ENCODE peak calls at places on chromosomes 1 and 21, in six cellular contexts. Q is PC-9, B is mammary epithelial cell, T is tibial artery, O is SK-N-MC, N is esophagus squamous epithelium. V is an unnamed sample.

GRCh38 chr1:85268801-85269585 is 7.4 kb downstream of the BCL10 start:
- DNase-seq in Q (no peak), B (no peak), T (no peak), O (no peak), N (no peak), V (no peak)

GRCh38 chr1:11116318-11116717 is 16.6 kb upstream of the EXOSC10 start:
- DNase-seq in Q (no peak), B (no peak), T (no peak), O (no peak), N (no peak), V (no peak)

GRCh38 chr21:28791595-28792282 is 200.9 kb downstream of the LTN1 start:
- DNase-seq in Q (no peak), B (no peak), T (no peak), O (no peak), N (no peak), V (no peak)

GRCh38 chr1:234743866-234744581 is 134.0 kb upstream of the IRF2BP2 start:
- DNase-seq in Q (peak), B (no peak), T (no peak), O (no peak), N (no peak), V (peak)

GRCh38 chr1:61076728-61077675 is 5.4 kb upstream of the NFIA start:
- DNase-seq in Q (peak), B (peak), T (peak), O (no peak), N (peak), V (peak)

GRCh38 chr1:245825128-245825901 is 670.5 kb downstream of the KIF26B start:
- DNase-seq in Q (no peak), B (no peak), T (no peak), O (no peak), N (no peak), V (peak)

GRCh38 chr1:202593845-202594244 is 116.4 kb downstream of the SYT2 start:
- DNase-seq in Q (no peak), B (peak), T (no peak), O (no peak), N (no peak), V (no peak)

GRCh38 chr1:163307479-163308171 is 14.1 kb upstream of the NUF2 start:
- DNase-seq in Q (no peak), B (peak), T (no peak), O (no peak), N (no peak), V (no peak)

GRCh38 chr21:23162213-23162946 is 2164.2 kb downstream of the NCAM2 start:
- DNase-seq in Q (no peak), B (no peak), T (no peak), O (no peak), N (no peak), V (peak)

GRCh38 chr1:235741294-235741693 is 91.7 kb upstream of the GNG4 start:
- DNase-seq in Q (no peak), B (no peak), T (no peak), O (no peak), N (no peak), V (peak)

GRCh38 chr1:39898648-39899603 is 2.8 kb downstream of the MYCL start:
- DNase-seq in Q (peak), B (no peak), T (no peak), O (no peak), N (no peak), V (peak)

GRCh38 chr1:210328032-210328745 is 513 bp upstream of the HHAT start:
- DNase-seq in Q (no peak), B (no peak), T (no peak), O (no peak), N (no peak), V (no peak)

GRCh38 chr21:42193721-42194120 is 25.2 kb upstream of the ABCG1 start:
- DNase-seq in Q (no peak), B (peak), T (no peak), O (no peak), N (no peak), V (no peak)

GRCh38 chr1:151266315-151266714 is 11.8 kb downstream of the PSMD4 start:
- DNase-seq in Q (no peak), B (no peak), T (no peak), O (no peak), N (no peak), V (no peak)

GRCh38 chr1:1137256-1138045 is 21.6 kb upstream of the C1orf159 start:
- DNase-seq in Q (no peak), B (no peak), T (no peak), O (no peak), N (no peak), V (no peak)

GRCh38 chr1:152112101-152112884 is 3.0 kb downstream of the TCHH start:
- DNase-seq in Q (no peak), B (peak), T (no peak), O (no peak), N (no peak), V (no peak)

GRCh38 chr21:16070207-16070651 is 340.4 kb downstream of the USP25 start:
- DNase-seq in Q (no peak), B (no peak), T (no peak), O (no peak), N (no peak), V (no peak)

GRCh38 chr1:27971674-27972073 is 11.9 kb downstream of the XKR8 start:
- DNase-seq in Q (no peak), B (no peak), T (no peak), O (no peak), N (no peak), V (no peak)

GRCh38 chr21:44916965-44917364 is 3.7 kb downstream of the ITGB2 start:
- DNase-seq in Q (peak), B (peak), T (no peak), O (no peak), N (no peak), V (no peak)

GRCh38 chr1:184222561-184223157 is 164.2 kb upstream of the C1orf21 start:
- DNase-seq in Q (peak), B (peak), T (peak), O (no peak), N (no peak), V (peak)

GRCh38 chr1:59186656-59187055 is 110.2 kb upstream of the FGGY start:
- DNase-seq in Q (no peak), B (no peak), T (peak), O (no peak), N (no peak), V (peak)

GRCh38 chr1:26862781-26863676 is at the start of gene SFN:
- DNase-seq in Q (peak), B (peak), T (no peak), O (no peak), N (no peak), V (peak)

GRCh38 chr1:170623171-170623570 is 40.8 kb upstream of the PRRX1 start:
- DNase-seq in Q (peak), B (peak), T (no peak), O (no peak), N (no peak), V (no peak)

GRCh38 chr1:8510041-8510823 is 192.3 kb downstream of the SLC45A1 start:
- DNase-seq in Q (no peak), B (peak), T (peak), O (no peak), N (no peak), V (peak)

GRCh38 chr1:211259596-211260126 is 495 bp downstream of the RCOR3 start:
- DNase-seq in Q (no peak), B (no peak), T (peak), O (no peak), N (peak), V (peak)

GRCh38 chr21:43281661-43282357 is 113.0 kb downstream of the CRYAA start:
- DNase-seq in Q (no peak), B (no peak), T (no peak), O (no peak), N (no peak), V (no peak)

GRCh38 chr1:22529901-22530621 is 33.2 kb upstream of the EPHA8 start:
- DNase-seq in Q (no peak), B (no peak), T (peak), O (no peak), N (no peak), V (no peak)

GRCh38 chr1:116325922-116326321 is 47.1 kb upstream of the ATP1A1 start:
- DNase-seq in Q (no peak), B (no peak), T (no peak), O (no peak), N (no peak), V (no peak)

GRCh38 chr1:48470506-48470905 is 1.5 kb downstream of the SPATA6 start:
- DNase-seq in Q (no peak), B (peak), T (peak), O (no peak), N (no peak), V (no peak)
- H3K4me3 ChIP-seq in Q (no peak), B (no peak), T (peak), O (peak), N (peak), V (no peak)

DNA sequence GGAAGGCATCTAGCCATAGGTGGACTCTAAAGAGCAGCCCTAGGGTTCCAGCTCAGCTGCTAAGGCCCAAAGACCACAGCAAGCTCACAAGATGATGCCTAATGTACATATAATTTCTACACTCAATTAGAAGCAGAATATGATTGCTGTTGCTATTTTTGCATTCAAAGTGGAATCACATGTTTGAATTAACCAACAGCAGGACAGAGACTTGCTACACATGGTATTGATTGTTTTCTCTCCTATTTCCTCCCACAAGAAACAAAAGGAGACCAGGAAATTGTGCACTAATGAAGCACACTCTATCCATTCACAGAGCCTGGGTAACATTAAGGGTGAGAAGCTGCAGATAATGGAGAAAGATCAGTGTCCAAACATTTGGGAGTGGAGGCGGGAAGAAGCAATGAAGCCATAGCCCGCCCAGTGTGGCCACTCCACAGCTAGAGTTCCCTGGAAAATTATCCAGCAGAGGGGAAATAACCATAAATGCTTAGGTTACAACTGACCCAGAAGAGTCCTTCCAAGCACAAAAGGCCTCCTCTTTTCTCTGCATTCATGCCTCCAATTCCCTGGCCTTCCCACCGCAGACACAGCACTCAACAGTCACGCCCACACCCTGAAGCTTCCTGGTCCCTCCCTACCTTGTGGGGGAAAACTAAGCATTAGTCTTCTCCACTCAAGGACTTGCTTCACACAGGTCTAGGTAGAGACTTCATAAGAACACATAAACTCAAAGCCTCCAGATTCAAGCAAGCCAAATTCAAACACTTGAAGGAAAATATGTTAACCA is 7.5 kb downstream of the CNN3 start:
- DNase-seq in Q (no peak), B (peak), T (no peak), O (no peak), N (no peak), V (no peak)
- H3K4me3 ChIP-seq in Q (no peak), B (no peak), T (peak), O (no peak), N (no peak), V (no peak)

DNA sequence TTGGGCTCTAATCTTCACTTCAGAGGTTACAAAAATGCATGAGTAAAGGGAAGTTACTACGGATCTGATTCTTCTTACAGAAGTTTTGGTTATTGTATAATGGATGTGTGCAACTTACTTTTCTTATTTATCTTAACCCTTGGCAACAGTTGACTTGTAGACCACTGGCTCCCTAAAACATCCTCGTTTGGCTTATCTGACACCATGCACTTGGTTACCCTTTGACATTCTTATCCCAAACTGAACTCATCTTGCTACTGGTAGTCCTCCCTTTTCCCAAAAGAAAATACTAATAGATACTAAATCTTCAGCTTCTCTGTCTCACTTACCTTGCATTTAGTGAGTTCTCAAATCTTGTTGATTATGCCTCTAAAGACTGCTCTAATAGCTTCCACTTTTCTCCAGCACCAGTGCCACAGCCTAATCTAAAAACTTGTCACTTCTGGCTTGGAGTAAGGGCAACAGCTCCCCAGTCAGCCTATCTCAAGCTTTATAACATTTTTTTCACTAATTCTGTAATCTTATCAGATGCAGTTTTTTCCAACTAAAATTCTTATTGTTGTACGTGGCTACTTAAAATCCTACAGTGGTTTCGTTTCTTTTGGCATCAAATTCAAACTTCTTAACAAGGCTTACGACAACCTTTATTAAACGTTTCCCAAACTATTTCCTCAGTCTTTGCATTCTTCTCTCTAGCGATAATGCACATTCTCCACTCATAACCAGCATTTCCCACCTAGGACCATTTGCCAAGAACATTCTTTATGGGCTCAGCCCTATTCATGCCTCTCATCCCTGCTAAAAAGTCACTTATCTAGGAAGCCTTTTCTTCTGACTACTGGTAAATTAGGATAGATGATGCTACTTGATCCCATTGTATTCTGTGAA is 204.2 kb downstream of the KCNT2 start:
- DNase-seq in Q (no peak), B (no peak), T (no peak), O (no peak), N (no peak), V (no peak)
- H3K4me3 ChIP-seq in Q (no peak), B (no peak), T (peak), O (no peak), N (no peak), V (no peak)

DNA sequence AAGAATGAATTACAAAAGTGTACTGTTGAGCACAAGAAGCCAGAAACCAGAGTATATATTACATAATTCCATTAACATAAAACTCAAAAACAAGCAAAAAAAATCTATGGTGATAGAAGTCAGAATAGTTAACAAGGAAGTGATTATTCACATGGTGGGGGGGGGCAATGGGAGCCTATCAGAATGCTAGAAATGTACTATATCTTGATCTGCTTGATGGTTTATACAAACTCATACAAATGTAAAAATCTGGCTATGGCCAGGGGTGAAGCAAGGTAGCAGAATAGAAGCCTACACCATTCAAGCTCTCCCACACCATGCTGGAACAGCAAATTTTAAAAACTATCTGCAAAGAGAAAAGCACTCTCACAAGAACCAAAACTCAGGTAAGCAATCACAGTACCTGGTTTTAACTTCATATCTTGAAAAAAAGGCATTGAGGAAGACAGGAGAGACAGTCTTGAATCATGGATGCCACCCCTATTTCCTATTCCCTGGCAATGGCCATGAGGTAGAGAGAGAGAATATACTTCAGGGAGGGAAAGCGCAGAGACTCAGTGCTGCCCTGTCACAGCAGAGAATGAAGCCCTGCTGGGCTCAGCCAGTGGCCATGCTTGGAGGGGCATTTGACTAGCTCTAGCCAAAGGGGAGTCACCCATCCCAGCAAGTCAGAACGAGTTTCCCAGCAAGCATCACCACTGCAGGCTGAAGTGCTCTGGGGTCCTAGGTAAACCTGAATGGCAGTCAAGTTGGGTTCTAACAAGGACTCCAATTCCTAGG is 73.8 kb downstream of the CDC42BPA start:
- DNase-seq in Q (no peak), B (no peak), T (no peak), O (no peak), N (no peak), V (no peak)
- H3K4me3 ChIP-seq in Q (no peak), B (no peak), T (no peak), O (no peak), N (no peak), V (no peak)

GRCh38 chr21:39388811-39389155 is 39.9 kb upstream of the HMGN1 start:
- DNase-seq in Q (no peak), B (no peak), T (no peak), O (no peak), N (no peak), V (no peak)
- H3K4me3 ChIP-seq in Q (peak), B (peak), T (peak), O (peak), N (peak), V (no peak)

DNA sequence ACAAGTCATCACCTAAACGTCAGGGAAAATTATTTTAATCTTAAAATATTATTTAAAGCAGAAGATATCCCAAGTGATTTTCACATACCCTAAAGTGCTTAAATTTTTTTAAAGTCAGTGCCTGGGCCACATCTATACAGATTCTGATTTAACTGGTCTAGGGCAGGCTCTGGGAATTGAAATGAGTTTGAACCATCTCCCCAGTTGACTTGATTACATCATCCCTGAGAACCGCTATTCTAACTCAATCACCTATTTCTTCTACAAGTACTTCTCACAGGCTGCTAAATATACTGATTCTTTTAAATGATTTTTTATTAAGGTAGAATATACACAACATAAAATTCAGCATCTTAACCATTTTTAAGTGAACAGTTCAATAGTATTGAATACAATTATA is 19.6 kb downstream of the GART start:
- DNase-seq in Q (no peak), B (no peak), T (no peak), O (no peak), N (no peak), V (no peak)
- H3K4me3 ChIP-seq in Q (no peak), B (no peak), T (no peak), O (no peak), N (no peak), V (no peak)

DNA sequence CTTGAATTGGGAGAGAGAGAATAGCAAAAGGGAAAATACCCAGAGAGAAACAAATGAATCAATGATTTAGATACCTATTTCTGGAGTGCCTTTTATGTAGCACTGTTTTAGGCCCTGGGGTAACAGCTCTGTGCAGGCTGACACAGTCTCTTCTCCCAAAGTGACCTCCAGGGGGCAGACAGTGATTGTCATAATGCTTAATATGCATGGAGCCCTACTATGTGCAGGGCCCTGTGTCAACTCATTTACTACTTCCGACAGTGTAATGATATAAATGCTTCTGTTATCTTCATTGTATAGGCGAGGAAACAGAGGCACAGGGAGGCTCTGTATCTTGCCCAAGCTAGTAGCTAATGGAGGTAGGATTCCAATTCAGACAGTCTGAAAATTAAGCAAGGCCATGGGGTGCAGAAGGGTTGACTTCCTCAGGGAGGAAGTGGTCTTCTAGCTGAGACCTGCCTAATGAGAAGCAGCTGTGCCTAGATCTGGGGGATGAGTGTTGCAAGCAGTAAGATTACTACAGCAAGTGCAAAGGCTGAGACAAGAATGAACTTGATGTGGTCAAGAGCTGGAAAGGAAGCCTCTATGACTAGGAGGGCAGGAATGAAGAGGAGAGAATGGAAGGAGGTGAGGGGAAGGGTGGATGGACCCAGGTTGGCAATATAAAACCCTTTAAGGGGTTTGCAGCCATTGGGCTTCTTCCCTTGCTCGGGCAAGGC is 16.2 kb upstream of the SERINC2 start:
- DNase-seq in Q (no peak), B (peak), T (no peak), O (no peak), N (no peak), V (no peak)
- H3K4me3 ChIP-seq in Q (no peak), B (no peak), T (no peak), O (no peak), N (no peak), V (no peak)

GRCh38 chr1:16117936-16118335 is 37.9 kb downstream of the EPHA2 start:
- DNase-seq in Q (no peak), B (no peak), T (no peak), O (no peak), N (no peak), V (no peak)
- H3K4me3 ChIP-seq in Q (no peak), B (no peak), T (no peak), O (no peak), N (no peak), V (no peak)

DNA sequence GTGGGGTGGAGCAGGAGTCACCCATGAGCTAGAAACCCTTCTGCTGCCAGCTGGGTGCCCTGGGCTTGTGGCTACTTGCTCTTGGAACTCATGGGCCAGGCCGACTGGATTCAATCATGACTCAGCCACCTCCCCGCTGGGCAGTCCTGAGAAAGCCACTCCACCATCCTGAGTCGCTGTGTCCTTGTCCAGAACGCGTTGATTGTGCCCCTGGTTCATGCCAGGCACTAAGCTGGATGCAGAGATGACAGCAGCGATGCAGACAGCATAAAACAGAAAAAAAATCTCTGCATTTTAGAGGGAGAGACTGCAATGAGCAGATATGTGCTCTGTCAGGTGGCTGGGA is 10.6 kb downstream of the PADI1 start:
- DNase-seq in Q (peak), B (peak), T (no peak), O (no peak), N (no peak), V (no peak)
- H3K4me3 ChIP-seq in Q (peak), B (no peak), T (no peak), O (no peak), N (no peak), V (no peak)

GRCh38 chr1:192630521-192631287 is 5.2 kb upstream of the RGS13 start:
- DNase-seq in Q (no peak), B (no peak), T (no peak), O (no peak), N (no peak), V (no peak)
- H3K4me3 ChIP-seq in Q (no peak), B (no peak), T (no peak), O (no peak), N (no peak), V (no peak)